ENCODE peak calls at places on chromosome 6, in ten cellular contexts. X is stomach, C is A549, N is adrenal gland, S is astrocyte, U is IMR-90, E is testis, P is K562, Y is psoas muscle, O is heart right ventricle. L is an unnamed sample.

GRCh38 chr6:26394289-26394688 is 7.8 kb upstream of the BTN3A1 start:
- DNase-seq in X (peak; percentile 27), C (peak; percentile 55), N (peak; percentile 41), S (peak; percentile 74), U (peak; percentile 77), E (no peak), P (no peak), Y (no peak), O (no peak), L (peak; percentile 63)

GRCh38 chr6:16168121-16168520 is 39.2 kb downstream of the MYLIP start:
- DNase-seq in X (no peak), C (no peak), N (no peak), S (no peak), U (no peak), E (no peak), P (no peak), Y (no peak), O (no peak), L (no peak)

GRCh38 chr6:148407372-148407771 is 64.7 kb downstream of the SASH1 start:
- DNase-seq in X (no peak), C (peak; percentile 30), N (no peak), S (peak; percentile 97), U (peak; percentile 97), E (no peak), P (no peak), Y (peak; percentile 32), O (peak; percentile 32), L (no peak)

GRCh38 chr6:5510331-5510730 is 249.0 kb downstream of the FARS2 start:
- DNase-seq in X (no peak), C (no peak), N (no peak), S (no peak), U (no peak), E (no peak), P (no peak), Y (no peak), O (no peak), L (no peak)

GRCh38 chr6:37699138-37699766 is 1.6 kb upstream of the MDGA1 start:
- DNase-seq in X (peak; percentile 64), C (no peak), N (no peak), S (no peak), U (no peak), E (peak; percentile 28), P (no peak), Y (no peak), O (no peak), L (no peak)

GRCh38 chr6:117449549-117450439 is 24.1 kb upstream of the ROS1 start:
- DNase-seq in X (peak; percentile 58), C (peak; percentile 77), N (peak; percentile 76), S (peak; percentile 69), U (peak; percentile 83), E (peak; percentile 77), P (peak; percentile 15), Y (no peak), O (no peak), L (no peak)

GRCh38 chr6:170229851-170230519 is 60.9 kb downstream of the DLL1 start:
- DNase-seq in X (no peak), C (no peak), N (no peak), S (no peak), U (no peak), E (no peak), P (no peak), Y (no peak), O (no peak), L (no peak)

GRCh38 chr6:106658469-106658868 is 29.1 kb downstream of the QRSL1 start:
- DNase-seq in X (no peak), C (peak; percentile 10), N (no peak), S (no peak), U (peak; percentile 5), E (no peak), P (no peak), Y (no peak), O (no peak), L (no peak)

GRCh38 chr6:168305863-168306262 is 13.7 kb downstream of the DACT2 start:
- DNase-seq in X (no peak), C (no peak), N (no peak), S (no peak), U (no peak), E (no peak), P (no peak), Y (no peak), O (no peak), L (no peak)

GRCh38 chr6:26743157-26743821 is 83.7 kb upstream of the ZNF322 start:
- DNase-seq in X (no peak), C (peak; percentile 83), N (no peak), S (peak; percentile 77), U (peak; percentile 78), E (no peak), P (peak; percentile 61), Y (no peak), O (no peak), L (no peak)

GRCh38 chr6:156917213-156917612 is 140.0 kb downstream of the ARID1B start:
- DNase-seq in X (no peak), C (no peak), N (no peak), S (no peak), U (no peak), E (no peak), P (no peak), Y (no peak), O (no peak), L (no peak)

GRCh38 chr6:110055387-110055735 is 77.2 kb downstream of the GPR6 start:
- DNase-seq in X (no peak), C (no peak), N (no peak), S (no peak), U (no peak), E (no peak), P (no peak), Y (no peak), O (no peak), L (no peak)

GRCh38 chr6:157763129-157763893 is 59.7 kb upstream of the SNX9 start:
- DNase-seq in X (peak; percentile 99), C (peak; percentile 84), N (peak; percentile 95), S (peak; percentile 62), U (peak; percentile 65), E (peak; percentile 23), P (peak; percentile 94), Y (peak; percentile 60), O (peak; percentile 29), L (peak; percentile 79)

GRCh38 chr6:164990901-164991300 is 318.5 kb downstream of the C6orf118 start:
- DNase-seq in X (no peak), C (no peak), N (no peak), S (no peak), U (no peak), E (no peak), P (no peak), Y (no peak), O (no peak), L (no peak)

GRCh38 chr6:37742401-37742760 is 44.7 kb upstream of the MDGA1 start:
- DNase-seq in X (no peak), C (no peak), N (no peak), S (no peak), U (no peak), E (no peak), P (no peak), Y (no peak), O (no peak), L (no peak)

GRCh38 chr6:53281518-53282215 is 67.1 kb downstream of the ELOVL5 start:
- DNase-seq in X (no peak), C (no peak), N (no peak), S (no peak), U (no peak), E (no peak), P (no peak), Y (no peak), O (no peak), L (no peak)

GRCh38 chr6:72620866-72621242 is 1.0 kb upstream of the KCNQ5 start:
- DNase-seq in X (no peak), C (no peak), N (no peak), S (no peak), U (no peak), E (no peak), P (no peak), Y (peak; percentile 16), O (no peak), L (no peak)

GRCh38 chr6:33676416-33677152 is 34.9 kb downstream of the UQCC2 start:
- DNase-seq in X (no peak), C (no peak), N (no peak), S (no peak), U (no peak), E (no peak), P (no peak), Y (no peak), O (no peak), L (no peak)
- H3K4me3 ChIP-seq in X (no peak overlapping the region), C (no peak overlapping the region), N (no peak overlapping the region), S (no peak overlapping the region), U (no peak overlapping the region), E (no peak overlapping the region), P (no peak overlapping the region), Y (no peak overlapping the region), O (no peak overlapping the region), L (no peak overlapping the region)

DNA sequence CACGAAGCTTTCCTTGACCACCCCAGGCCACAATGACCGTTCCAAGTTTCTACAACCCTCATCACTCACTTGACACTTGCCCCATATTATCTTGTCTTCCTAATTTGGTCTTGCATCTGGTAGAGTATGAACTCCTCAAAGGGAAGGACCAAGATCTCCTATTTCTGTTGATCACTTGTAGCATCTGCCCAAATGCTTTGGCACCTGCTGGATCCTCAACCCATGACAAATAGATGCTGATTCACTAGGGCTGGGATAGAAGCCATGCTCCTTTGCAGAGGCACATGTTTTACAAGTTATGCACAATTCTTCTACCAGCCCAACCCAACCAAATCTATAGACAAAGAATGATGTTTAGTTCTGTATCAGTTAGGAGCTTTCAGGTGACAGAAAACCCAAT is 110.7 kb downstream of the UNC5CL start:
- DNase-seq in X (no peak), C (no peak), N (no peak), S (no peak), U (no peak), E (no peak), P (no peak), Y (no peak), O (no peak), L (no peak)
- TF ChIP-seq CTCF in X (no peak), C (no peak), N (no peak), S (no peak), U (no peak), E (no peak), P (no peak), Y (no peak), O (no peak), L (no peak)

GRCh38 chr6:160882741-160883340 is 108.7 kb upstream of the MAP3K4 start:
- DNase-seq in X (no peak), C (no peak), N (peak; percentile 31), S (peak; percentile 2), U (no peak), E (no peak), P (no peak), Y (no peak), O (no peak), L (no peak)
- H3K4me3 ChIP-seq in X (no peak overlapping the region), C (no peak overlapping the region), N (no peak overlapping the region), S (no peak overlapping the region), U (no peak overlapping the region), E (no peak overlapping the region), P (no peak overlapping the region), Y (no peak overlapping the region), O (no peak overlapping the region), L (no peak overlapping the region)

DNA sequence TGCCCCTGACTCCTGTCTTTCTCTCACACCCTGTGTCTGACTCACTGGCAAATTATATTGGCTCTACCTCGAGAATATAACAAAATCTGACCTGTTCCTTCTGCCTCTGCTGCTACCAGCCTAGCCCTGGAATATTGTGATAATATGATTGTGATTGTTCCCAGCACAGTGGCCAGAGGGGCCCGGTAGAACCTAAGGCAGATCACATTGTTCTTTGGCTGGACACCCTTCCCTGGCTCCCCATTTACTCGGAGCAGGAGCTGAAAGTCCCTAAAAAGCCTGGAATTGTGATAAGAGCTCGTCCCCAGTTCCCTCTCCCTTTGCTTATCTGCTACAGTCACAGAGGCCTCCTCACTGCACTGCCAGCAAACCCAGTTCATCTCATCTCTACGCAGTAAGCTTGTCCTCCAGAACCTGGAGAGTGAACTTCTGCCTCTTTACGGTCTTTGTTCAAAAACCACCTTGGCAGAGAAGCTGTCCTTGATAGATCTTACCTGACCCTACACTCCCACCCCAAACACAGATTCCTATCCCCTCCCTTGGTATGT is 21.8 kb downstream of the SERPINB6 start:
- DNase-seq in X (peak; percentile 4), C (no peak), N (no peak), S (no peak), U (no peak), E (peak; percentile 44), P (no peak), Y (no peak), O (no peak), L (no peak)
- TF ChIP-seq CTCF in X (no peak), C (no peak), N (no peak), S (no peak), U (no peak), E (no peak), P (no peak), Y (no peak), O (no peak), L (no peak)